ENCODE peak calls at places on chromosome 1, in eight cellular contexts. One of them, this sample, is unnamed.

GRCh38 chr1:245578751-245579150 is 424.0 kb downstream of the KIF26B start:
- DNase-seq in astrocyte of the spinal cord: peak
- DNase-seq in MCF 10A: no peak
- DNase-seq in HFF-Myc: no peak
- DNase-seq in A549: no peak
- DNase-seq in CD8-positive, alpha-beta T cell: no peak
- DNase-seq in neural progenitor cell: no peak
- DNase-seq in fibroblast of lung: peak
- DNase-seq in this sample: no peak

GRCh38 chr1:63721531-63722189 is 52.2 kb upstream of the ROR1 start:
- DNase-seq in A549: no peak
- DNase-seq in MCF 10A: no peak
- DNase-seq in HFF-Myc: no peak
- DNase-seq in fibroblast of lung: peak
- DNase-seq in CD8-positive, alpha-beta T cell: no peak
- DNase-seq in astrocyte of the spinal cord: no peak
- DNase-seq in neural progenitor cell: no peak
- DNase-seq in this sample: no peak

GRCh38 chr1:56080123-56080522 is 499.2 kb downstream of the PLPP3 start:
- DNase-seq in A549: no peak
- DNase-seq in fibroblast of lung: no peak
- DNase-seq in astrocyte of the spinal cord: no peak
- DNase-seq in neural progenitor cell: no peak
- DNase-seq in HFF-Myc: no peak
- DNase-seq in MCF 10A: peak
- DNase-seq in CD8-positive, alpha-beta T cell: no peak
- DNase-seq in this sample: no peak

GRCh38 chr1:20485527-20486456 is at the start of gene CAMK2N1:
- DNase-seq in astrocyte of the spinal cord: peak
- DNase-seq in fibroblast of lung: peak
- DNase-seq in HFF-Myc: no peak
- DNase-seq in CD8-positive, alpha-beta T cell: peak
- DNase-seq in A549: peak
- DNase-seq in MCF 10A: peak
- DNase-seq in neural progenitor cell: peak
- DNase-seq in this sample: peak

GRCh38 chr1:207836616-207837352 is 74.1 kb downstream of the CD34 start:
- DNase-seq in MCF 10A: no peak
- DNase-seq in astrocyte of the spinal cord: no peak
- DNase-seq in A549: no peak
- DNase-seq in neural progenitor cell: no peak
- DNase-seq in CD8-positive, alpha-beta T cell: no peak
- DNase-seq in HFF-Myc: no peak
- DNase-seq in fibroblast of lung: no peak
- DNase-seq in this sample: no peak

GRCh38 chr1:116153692-116154031 is 42.5 kb downstream of the MAB21L3 start:
- DNase-seq in fibroblast of lung: no peak
- DNase-seq in CD8-positive, alpha-beta T cell: no peak
- DNase-seq in MCF 10A: no peak
- DNase-seq in astrocyte of the spinal cord: no peak
- DNase-seq in neural progenitor cell: no peak
- DNase-seq in HFF-Myc: no peak
- DNase-seq in A549: no peak
- DNase-seq in this sample: no peak

GRCh38 chr1:179380299-179380698 is 14.5 kb downstream of the AXDND1 start:
- DNase-seq in fibroblast of lung: no peak
- DNase-seq in A549: no peak
- DNase-seq in astrocyte of the spinal cord: no peak
- DNase-seq in MCF 10A: no peak
- DNase-seq in CD8-positive, alpha-beta T cell: no peak
- DNase-seq in HFF-Myc: no peak
- DNase-seq in neural progenitor cell: no peak
- DNase-seq in this sample: no peak

GRCh38 chr1:221743416-221744208 is 1.7 kb upstream of the DUSP10 start:
- DNase-seq in astrocyte of the spinal cord: peak
- DNase-seq in neural progenitor cell: no peak
- DNase-seq in HFF-Myc: no peak
- DNase-seq in MCF 10A: no peak
- DNase-seq in CD8-positive, alpha-beta T cell: no peak
- DNase-seq in fibroblast of lung: no peak
- DNase-seq in A549: no peak
- DNase-seq in this sample: no peak

GRCh38 chr1:61692155-61692783 is 32.7 kb downstream of the TM2D1 start:
- DNase-seq in fibroblast of lung: peak
- DNase-seq in astrocyte of the spinal cord: peak
- DNase-seq in CD8-positive, alpha-beta T cell: no peak
- DNase-seq in neural progenitor cell: no peak
- DNase-seq in HFF-Myc: peak
- DNase-seq in MCF 10A: peak
- DNase-seq in A549: no peak
- DNase-seq in this sample: no peak

GRCh38 chr1:212749924-212750535 is 41.5 kb downstream of the NSL1 start:
- DNase-seq in A549: peak
- DNase-seq in MCF 10A: peak
- DNase-seq in astrocyte of the spinal cord: peak
- DNase-seq in HFF-Myc: peak
- DNase-seq in fibroblast of lung: peak
- DNase-seq in neural progenitor cell: peak
- DNase-seq in CD8-positive, alpha-beta T cell: no peak
- DNase-seq in this sample: no peak

GRCh38 chr1:203038891-203039608 is 12.8 kb downstream of the PPFIA4 start:
- DNase-seq in fibroblast of lung: peak
- DNase-seq in CD8-positive, alpha-beta T cell: peak
- DNase-seq in neural progenitor cell: peak
- DNase-seq in MCF 10A: peak
- DNase-seq in astrocyte of the spinal cord: peak
- DNase-seq in HFF-Myc: no peak
- DNase-seq in A549: peak
- DNase-seq in this sample: peak

GRCh38 chr1:147550302-147550937 is 9.1 kb downstream of the BCL9 start:
- DNase-seq in CD8-positive, alpha-beta T cell: no peak
- DNase-seq in astrocyte of the spinal cord: no peak
- DNase-seq in fibroblast of lung: no peak
- DNase-seq in neural progenitor cell: no peak
- DNase-seq in A549: no peak
- DNase-seq in HFF-Myc: no peak
- DNase-seq in MCF 10A: no peak
- DNase-seq in this sample: no peak

GRCh38 chr1:111199881-111200801 is at the start of gene DENND2D:
- DNase-seq in astrocyte of the spinal cord: no peak
- DNase-seq in neural progenitor cell: no peak
- DNase-seq in MCF 10A: peak
- DNase-seq in CD8-positive, alpha-beta T cell: peak
- DNase-seq in HFF-Myc: no peak
- DNase-seq in A549: no peak
- DNase-seq in fibroblast of lung: no peak
- DNase-seq in this sample: no peak

GRCh38 chr1:58468612-58469493 is 77.7 kb downstream of the OMA1 start:
- DNase-seq in fibroblast of lung: peak
- DNase-seq in astrocyte of the spinal cord: no peak
- DNase-seq in A549: no peak
- DNase-seq in HFF-Myc: no peak
- DNase-seq in MCF 10A: no peak
- DNase-seq in neural progenitor cell: no peak
- DNase-seq in CD8-positive, alpha-beta T cell: no peak
- DNase-seq in this sample: no peak

GRCh38 chr1:158509471-158510161 is 37.6 kb downstream of the OR10R2 start:
- DNase-seq in fibroblast of lung: no peak
- DNase-seq in neural progenitor cell: peak
- DNase-seq in MCF 10A: peak
- DNase-seq in CD8-positive, alpha-beta T cell: no peak
- DNase-seq in HFF-Myc: no peak
- DNase-seq in astrocyte of the spinal cord: peak
- DNase-seq in A549: no peak
- DNase-seq in this sample: no peak

GRCh38 chr1:85617582-85618237 is 37.1 kb downstream of the CCN1 start:
- DNase-seq in MCF 10A: no peak
- DNase-seq in fibroblast of lung: peak
- DNase-seq in HFF-Myc: no peak
- DNase-seq in neural progenitor cell: no peak
- DNase-seq in astrocyte of the spinal cord: peak
- DNase-seq in A549: no peak
- DNase-seq in CD8-positive, alpha-beta T cell: no peak
- DNase-seq in this sample: no peak

GRCh38 chr1:39102537-39103320 is 76.6 kb downstream of the NDUFS5 start:
- DNase-seq in MCF 10A: peak
- DNase-seq in A549: peak
- DNase-seq in neural progenitor cell: peak
- DNase-seq in HFF-Myc: peak
- DNase-seq in astrocyte of the spinal cord: peak
- DNase-seq in CD8-positive, alpha-beta T cell: no peak
- DNase-seq in fibroblast of lung: peak
- DNase-seq in this sample: peak

GRCh38 chr1:7896994-7897393 is 43.6 kb downstream of the TNFRSF9 start:
- DNase-seq in fibroblast of lung: no peak
- DNase-seq in CD8-positive, alpha-beta T cell: no peak
- DNase-seq in neural progenitor cell: no peak
- DNase-seq in A549: no peak
- DNase-seq in MCF 10A: no peak
- DNase-seq in HFF-Myc: no peak
- DNase-seq in astrocyte of the spinal cord: no peak
- DNase-seq in this sample: no peak

GRCh38 chr1:48242126-48242736 is 19.7 kb downstream of the SLC5A9 start:
- DNase-seq in astrocyte of the spinal cord: no peak
- DNase-seq in A549: no peak
- DNase-seq in CD8-positive, alpha-beta T cell: no peak
- DNase-seq in fibroblast of lung: no peak
- DNase-seq in neural progenitor cell: no peak
- DNase-seq in HFF-Myc: no peak
- DNase-seq in MCF 10A: no peak
- DNase-seq in this sample: no peak

GRCh38 chr1:26907071-26907922 is 6.5 kb downstream of the NR0B2 start:
- DNase-seq in CD8-positive, alpha-beta T cell: no peak
- DNase-seq in MCF 10A: peak
- DNase-seq in neural progenitor cell: no peak
- DNase-seq in astrocyte of the spinal cord: peak
- DNase-seq in fibroblast of lung: peak
- DNase-seq in A549: peak
- DNase-seq in HFF-Myc: peak
- DNase-seq in this sample: no peak

GRCh38 chr1:21891081-21891480 is 46.0 kb downstream of the HSPG2 start:
- DNase-seq in astrocyte of the spinal cord: no peak
- DNase-seq in MCF 10A: no peak
- DNase-seq in neural progenitor cell: no peak
- DNase-seq in CD8-positive, alpha-beta T cell: no peak
- DNase-seq in fibroblast of lung: no peak
- DNase-seq in A549: no peak
- DNase-seq in HFF-Myc: no peak
- DNase-seq in this sample: no peak

GRCh38 chr1:115426271-115426771 is 88.3 kb upstream of the NGF start:
- DNase-seq in MCF 10A: peak
- DNase-seq in CD8-positive, alpha-beta T cell: no peak
- DNase-seq in A549: no peak
- DNase-seq in HFF-Myc: peak
- DNase-seq in fibroblast of lung: peak
- DNase-seq in neural progenitor cell: no peak
- DNase-seq in astrocyte of the spinal cord: peak
- DNase-seq in this sample: no peak

DNA sequence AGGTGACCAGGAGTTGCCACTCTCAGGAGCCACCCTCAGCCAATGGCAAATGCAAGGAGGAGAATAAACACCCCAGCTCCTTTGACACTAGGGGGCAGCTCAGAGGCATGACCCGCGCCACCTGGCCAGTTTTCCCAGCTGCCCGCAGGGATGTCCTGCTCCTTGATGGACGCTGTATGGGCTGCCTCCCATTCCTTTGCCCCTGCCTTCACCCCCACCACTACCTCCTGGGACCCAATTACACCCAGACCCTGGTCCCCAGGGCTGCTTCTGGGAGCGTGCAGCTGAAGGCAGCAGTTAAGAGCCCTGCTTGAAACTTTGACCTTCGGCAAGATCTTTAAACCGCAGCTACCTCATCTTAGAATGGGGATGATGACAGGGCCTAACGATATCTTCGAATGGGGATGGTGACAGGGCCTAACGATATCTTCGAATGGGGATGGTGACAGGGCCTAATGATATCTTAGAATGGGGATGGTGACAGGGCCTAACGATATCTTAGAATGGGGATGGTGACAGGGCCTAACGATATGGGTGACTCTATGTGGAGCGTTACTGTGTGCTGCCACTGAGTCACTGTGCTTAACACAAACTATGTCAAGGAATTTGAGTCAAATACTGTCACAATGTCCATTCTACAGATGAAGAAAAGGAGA is 163.0 kb upstream of the KAZN start:
- DNase-seq in neural progenitor cell: peak
- DNase-seq in CD8-positive, alpha-beta T cell: no peak
- DNase-seq in astrocyte of the spinal cord: no peak
- DNase-seq in HFF-Myc: no peak
- DNase-seq in A549: peak
- DNase-seq in MCF 10A: no peak
- DNase-seq in fibroblast of lung: no peak
- DNase-seq in this sample: no peak
- TF ChIP-seq CTCF in neural progenitor cell: peak
- TF ChIP-seq CTCF in CD8-positive, alpha-beta T cell: no peak
- TF ChIP-seq CTCF in astrocyte of the spinal cord: peak
- TF ChIP-seq CTCF in HFF-Myc: peak
- TF ChIP-seq CTCF in A549: no peak
- TF ChIP-seq CTCF in MCF 10A: peak
- TF ChIP-seq CTCF in fibroblast of lung: no peak
- TF ChIP-seq CTCF in this sample: no peak

GRCh38 chr1:154607084-154607747 is 770 bp downstream of the ADAR start:
- DNase-seq in HFF-Myc: no peak
- DNase-seq in A549: no peak
- DNase-seq in CD8-positive, alpha-beta T cell: peak
- DNase-seq in neural progenitor cell: peak
- DNase-seq in fibroblast of lung: peak
- DNase-seq in astrocyte of the spinal cord: peak
- DNase-seq in MCF 10A: peak
- DNase-seq in this sample: no peak
- TF ChIP-seq CTCF in HFF-Myc: no peak
- TF ChIP-seq CTCF in A549: no peak
- TF ChIP-seq CTCF in CD8-positive, alpha-beta T cell: no peak
- TF ChIP-seq CTCF in neural progenitor cell: no peak
- TF ChIP-seq CTCF in fibroblast of lung: no peak
- TF ChIP-seq CTCF in astrocyte of the spinal cord: peak
- TF ChIP-seq CTCF in MCF 10A: no peak
- TF ChIP-seq CTCF in this sample: no peak

DNA sequence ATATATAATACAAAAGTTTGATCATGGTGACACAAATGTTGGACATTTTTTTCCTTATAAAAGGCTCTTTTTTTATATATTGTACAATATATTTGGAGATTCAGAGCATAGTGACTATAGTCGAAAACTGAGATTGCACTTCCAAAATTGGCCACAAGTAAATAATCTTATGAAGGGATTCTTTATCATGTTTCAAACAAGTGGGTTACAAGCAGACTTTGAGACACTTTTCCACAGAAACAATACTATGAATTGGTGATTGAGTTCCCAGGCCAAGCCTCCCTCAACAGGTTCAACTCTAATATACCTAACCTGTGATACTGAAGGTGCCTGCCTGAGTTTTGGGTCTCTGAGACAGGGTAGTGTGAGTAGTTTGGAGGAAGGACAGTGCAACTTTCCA is 13.8 kb downstream of the LEPR start:
- DNase-seq in neural progenitor cell: no peak
- DNase-seq in fibroblast of lung: no peak
- DNase-seq in MCF 10A: no peak
- DNase-seq in CD8-positive, alpha-beta T cell: no peak
- DNase-seq in HFF-Myc: no peak
- DNase-seq in A549: no peak
- DNase-seq in astrocyte of the spinal cord: no peak
- DNase-seq in this sample: no peak
- TF ChIP-seq CTCF in neural progenitor cell: peak
- TF ChIP-seq CTCF in fibroblast of lung: no peak
- TF ChIP-seq CTCF in MCF 10A: no peak
- TF ChIP-seq CTCF in CD8-positive, alpha-beta T cell: no peak
- TF ChIP-seq CTCF in HFF-Myc: no peak
- TF ChIP-seq CTCF in A549: no peak
- TF ChIP-seq CTCF in astrocyte of the spinal cord: no peak
- TF ChIP-seq CTCF in this sample: no peak

GRCh38 chr1:204826970-204827369 is 43.7 kb upstream of the NFASC start:
- DNase-seq in HFF-Myc: no peak
- DNase-seq in astrocyte of the spinal cord: no peak
- DNase-seq in A549: peak
- DNase-seq in CD8-positive, alpha-beta T cell: no peak
- DNase-seq in MCF 10A: peak
- DNase-seq in neural progenitor cell: peak
- DNase-seq in fibroblast of lung: peak
- DNase-seq in this sample: no peak
- TF ChIP-seq CTCF in HFF-Myc: peak
- TF ChIP-seq CTCF in astrocyte of the spinal cord: no peak
- TF ChIP-seq CTCF in A549: peak
- TF ChIP-seq CTCF in CD8-positive, alpha-beta T cell: no peak
- TF ChIP-seq CTCF in MCF 10A: peak
- TF ChIP-seq CTCF in neural progenitor cell: peak
- TF ChIP-seq CTCF in fibroblast of lung: peak
- TF ChIP-seq CTCF in this sample: no peak